ENCODE peak calls at places on chromosomes 12 and 14, in seven cellular contexts. S is K562, F is SK-N-SH, Y is HCT116, Q is HL-60, V is H1, A is transverse colon. D is an unnamed sample.

GRCh38 chr14:56195219-56195618 is 77.0 kb downstream of the PELI2 start:
- DNase-seq in S (no peak), F (no peak), Y (no peak), Q (no peak), V (no peak), A (no peak), D (no peak)

GRCh38 chr12:110266980-110267620 is 13.9 kb upstream of the ATP2A2 start:
- DNase-seq in S (no peak), F (peak), Y (no peak), Q (peak), V (no peak), A (no peak), D (no peak)

GRCh38 chr12:80044694-80045046 is 54.7 kb upstream of the OTOGL start:
- DNase-seq in S (no peak), F (no peak), Y (peak), Q (no peak), V (no peak), A (no peak), D (no peak)

GRCh38 chr12:30573145-30573544 is 122.5 kb downstream of the IPO8 start:
- DNase-seq in S (no peak), F (no peak), Y (no peak), Q (no peak), V (no peak), A (no peak), D (no peak)

GRCh38 chr12:109308534-109309440 is at the start of gene FOXN4:
- DNase-seq in S (no peak), F (peak), Y (no peak), Q (no peak), V (peak), A (no peak), D (peak)

GRCh38 chr12:120686690-120687569 is at the start of gene MLEC:
- DNase-seq in S (peak), F (peak), Y (peak), Q (peak), V (peak), A (peak), D (peak)

GRCh38 chr12:14076538-14076937 is 95.1 kb upstream of the GRIN2B start:
- DNase-seq in S (no peak), F (no peak), Y (no peak), Q (no peak), V (no peak), A (no peak), D (no peak)

GRCh38 chr14:97053941-97054340 is 256.8 kb downstream of the VRK1 start:
- DNase-seq in S (no peak), F (no peak), Y (no peak), Q (no peak), V (no peak), A (no peak), D (no peak)

GRCh38 chr12:104025771-104026170 is 24.2 kb downstream of the GLT8D2 start:
- DNase-seq in S (no peak), F (no peak), Y (no peak), Q (no peak), V (no peak), A (no peak), D (no peak)

GRCh38 chr14:95527392-95528002 is 7.4 kb upstream of the GLRX5 start:
- DNase-seq in S (no peak), F (peak), Y (no peak), Q (peak), V (no peak), A (peak), D (no peak)

GRCh38 chr12:104590002-104590401 is 133.3 kb downstream of the CHST11 start:
- DNase-seq in S (no peak), F (no peak), Y (no peak), Q (no peak), V (no peak), A (no peak), D (no peak)

GRCh38 chr12:74393265-74393664 is 144.4 kb upstream of the ATXN7L3B start:
- DNase-seq in S (no peak), F (no peak), Y (peak), Q (no peak), V (no peak), A (no peak), D (no peak)

DNA sequence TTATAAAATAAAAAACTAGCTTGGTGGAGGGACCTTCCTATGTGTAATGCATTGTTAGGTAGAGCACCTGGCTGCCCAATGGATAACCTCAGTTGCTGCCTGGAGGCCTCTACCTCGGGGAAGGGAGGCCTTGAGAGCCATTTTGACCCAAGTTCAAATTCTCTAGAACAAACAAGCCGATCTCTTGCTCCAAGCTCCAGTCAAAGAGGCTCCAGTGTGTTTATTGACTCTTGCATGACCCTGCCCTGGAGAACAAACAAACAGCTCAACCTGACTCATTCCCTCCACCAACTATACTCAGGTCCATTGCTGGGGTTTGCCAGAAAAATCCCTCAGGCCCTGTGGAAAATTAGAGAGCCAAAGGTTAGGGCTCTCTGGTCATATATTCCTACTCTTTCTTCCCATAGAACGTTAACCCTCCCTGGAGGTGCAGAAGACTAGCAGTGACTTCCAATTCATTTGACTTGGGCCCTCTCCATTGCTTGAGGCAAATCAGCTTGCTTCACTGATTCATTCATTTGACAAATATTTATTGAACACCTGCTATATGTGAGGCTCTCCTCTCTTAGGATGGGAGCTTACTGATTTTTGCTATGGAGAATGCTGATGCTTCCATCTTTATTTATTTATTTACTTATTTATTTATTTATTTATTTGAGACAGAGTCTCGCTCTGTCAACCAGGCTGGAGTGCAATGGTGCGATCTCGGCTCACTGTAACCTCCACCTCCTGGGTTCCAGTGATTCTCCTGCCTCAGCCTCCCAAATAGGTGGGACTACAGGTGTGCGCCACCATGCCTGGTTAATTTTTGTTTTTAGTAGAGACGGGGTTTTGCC is 73.7 kb upstream of the CISTR start:
- DNase-seq in S (no peak), F (no peak), Y (peak), Q (no peak), V (no peak), A (no peak), D (no peak)
- TF ChIP-seq POLR2AphosphoS5 in S (no peak), F (no peak), Y (peak), Q (no peak), V (no peak), A (no peak), D (no peak)

GRCh38 chr12:116360579-116361403 is 83.3 kb upstream of the MED13L start:
- DNase-seq in S (peak), F (no peak), Y (no peak), Q (peak), V (no peak), A (no peak), D (peak)
- H3K27ac ChIP-seq in S (peak), F (no peak), Y (no peak), Q (peak), V (no peak), A (peak), D (no peak)

GRCh38 chr14:36333106-36333505 is 12.7 kb upstream of the MBIP start:
- DNase-seq in S (no peak), F (no peak), Y (no peak), Q (no peak), V (no peak), A (no peak), D (no peak)
- TF ChIP-seq POLR2AphosphoS5 in S (no peak), F (no peak), Y (no peak), Q (no peak), V (no peak), A (no peak), D (no peak)

GRCh38 chr12:49689236-49689635 is 18.0 kb downstream of the FMNL3 start:
- DNase-seq in S (no peak), F (no peak), Y (no peak), Q (no peak), V (no peak), A (no peak), D (no peak)
- H3K27ac ChIP-seq in S (no peak), F (no peak), Y (no peak), Q (no peak), V (no peak), A (no peak), D (no peak)

DNA sequence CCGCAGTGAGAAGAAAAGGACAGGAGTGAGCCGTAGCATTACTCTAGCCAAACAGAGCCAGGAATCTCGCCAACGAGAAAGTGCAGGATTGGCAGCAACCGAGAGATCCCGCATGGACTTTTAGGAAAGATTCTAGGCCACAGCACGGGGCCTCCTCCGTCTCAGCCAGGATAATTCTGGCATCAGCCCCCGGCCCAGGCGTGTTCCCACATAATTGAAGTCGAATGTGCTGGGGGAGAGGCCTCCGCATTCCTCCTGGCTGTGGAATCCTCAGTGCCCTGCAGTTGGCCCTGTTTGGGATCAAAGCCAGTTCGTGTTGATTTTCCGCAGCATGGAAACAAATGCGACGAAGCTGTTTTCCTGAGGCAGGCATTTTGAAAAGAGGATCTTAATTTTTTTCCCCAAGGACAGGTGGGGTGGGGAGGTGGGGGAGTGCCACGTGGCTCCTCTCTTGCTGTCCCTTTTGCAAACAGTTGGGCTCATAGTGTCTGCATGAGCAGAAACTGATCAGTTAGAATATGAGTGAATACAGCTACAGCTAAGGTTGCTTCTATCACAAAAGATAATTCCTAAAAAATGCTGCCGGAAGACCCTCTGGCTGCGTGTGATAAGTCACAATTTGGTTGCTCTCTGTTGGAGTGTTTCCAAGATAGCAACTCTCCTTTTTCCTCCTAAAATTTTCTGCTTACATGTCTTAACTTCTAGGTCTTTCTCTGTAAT is 37.3 kb upstream of the ATXN2 start:
- DNase-seq in S (peak), F (peak), Y (no peak), Q (no peak), V (peak), A (peak), D (peak)
- TF ChIP-seq POLR2AphosphoS5 in S (peak), F (no peak), Y (no peak), Q (no peak), V (no peak), A (no peak), D (no peak)

DNA sequence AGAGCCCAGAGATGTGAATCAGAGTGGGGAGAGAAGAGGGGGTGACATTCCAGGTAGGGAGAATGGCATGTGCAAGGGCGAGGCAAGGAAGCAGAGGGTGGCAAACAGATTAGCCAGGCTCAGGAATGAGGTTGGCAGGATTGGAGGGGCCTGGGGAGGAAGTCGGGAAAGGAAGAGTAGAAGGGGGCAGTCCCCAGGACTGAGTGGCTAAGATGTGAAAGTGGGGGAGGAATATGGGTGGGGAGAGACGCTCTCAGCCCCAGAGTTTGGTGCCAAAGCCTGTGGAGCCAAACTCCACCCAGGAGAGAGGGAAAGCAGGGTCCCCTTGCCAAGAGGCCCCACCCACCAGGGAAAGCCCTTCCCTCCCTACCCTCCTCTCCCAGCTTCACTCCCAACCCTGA is 5.5 kb upstream of the HDAC7 start:
- DNase-seq in S (no peak), F (no peak), Y (no peak), Q (no peak), V (no peak), A (no peak), D (no peak)
- H3K27ac ChIP-seq in S (no peak), F (no peak), Y (peak), Q (no peak), V (no peak), A (peak), D (peak)

DNA sequence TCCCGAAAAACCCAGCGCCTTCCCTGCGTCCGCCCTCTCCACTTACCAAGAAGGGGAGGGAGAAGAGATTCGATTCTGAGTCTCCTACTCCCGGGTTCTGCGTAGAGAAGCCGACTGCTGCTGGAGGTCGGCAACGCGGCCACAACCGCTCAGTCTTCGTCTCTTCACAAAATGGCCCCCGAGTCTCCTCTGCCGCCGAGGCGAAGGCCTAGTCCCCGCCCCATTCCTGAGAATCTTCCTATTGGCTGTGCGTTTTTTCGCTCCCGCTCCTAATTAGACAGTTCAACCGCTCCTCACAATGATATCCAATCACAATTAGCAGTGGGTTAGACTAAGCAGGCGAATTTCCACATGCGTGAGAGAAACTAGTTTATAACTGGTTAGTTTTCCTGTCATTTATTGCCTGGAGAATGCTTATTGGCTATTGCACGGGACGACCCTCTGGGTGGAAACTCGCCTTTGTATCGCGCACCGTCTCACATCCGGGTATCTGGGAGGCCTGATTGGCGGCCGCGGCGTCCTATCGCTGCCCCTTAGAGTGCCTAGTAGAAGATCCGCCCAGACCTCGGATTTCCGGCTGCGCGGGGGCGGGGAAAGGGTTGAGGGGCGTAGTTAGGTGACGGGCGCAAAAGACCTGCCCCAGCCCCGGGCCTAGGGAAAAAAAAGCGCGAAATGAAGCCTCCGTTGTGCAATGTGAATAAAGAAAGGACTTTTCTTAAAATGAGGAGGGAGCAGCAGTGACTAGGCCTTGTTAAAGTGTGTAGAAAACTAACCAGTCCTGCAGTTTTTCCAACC is at the start of gene HNRNPC:
- DNase-seq in S (peak), F (peak), Y (peak), Q (peak), V (peak), A (peak), D (peak)
- TF ChIP-seq POLR2AphosphoS5 in S (peak), F (peak), Y (peak), Q (peak), V (peak), A (peak), D (peak)

GRCh38 chr14:85534435-85534834 is 4.5 kb downstream of the FLRT2 start:
- DNase-seq in S (no peak), F (no peak), Y (no peak), Q (no peak), V (no peak), A (no peak), D (no peak)
- H3K27ac ChIP-seq in S (no peak), F (no peak), Y (no peak), Q (no peak), V (no peak), A (peak), D (no peak)

GRCh38 chr12:46205293-46205692 is 63.5 kb downstream of the SLC38A1 start:
- DNase-seq in S (no peak), F (no peak), Y (no peak), Q (no peak), V (no peak), A (no peak), D (no peak)

GRCh38 chr12:46208370-46208769 is 60.5 kb downstream of the SLC38A1 start:
- DNase-seq in S (no peak), F (no peak), Y (no peak), Q (no peak), V (no peak), A (no peak), D (no peak)

GRCh38 chr12:46209165-46209564 is 59.7 kb downstream of the SLC38A1 start:
- DNase-seq in S (no peak), F (no peak), Y (no peak), Q (no peak), V (no peak), A (no peak), D (no peak)

GRCh38 chr12:46206471-46206870 is 62.4 kb downstream of the SLC38A1 start:
- DNase-seq in S (no peak), F (no peak), Y (no peak), Q (no peak), V (no peak), A (no peak), D (no peak)

GRCh38 chr12:46207644-46208043 is 61.2 kb downstream of the SLC38A1 start:
- DNase-seq in S (no peak), F (no peak), Y (no peak), Q (no peak), V (no peak), A (no peak), D (no peak)
- TF ChIP-seq POLR2AphosphoS5 in S (no peak), F (no peak), Y (no peak), Q (no peak), V (no peak), A (no peak), D (no peak)

GRCh38 chr12:4814485-4814884 is 94.3 kb downstream of the GALNT8 start:
- DNase-seq in S (no peak), F (no peak), Y (no peak), Q (no peak), V (no peak), A (no peak), D (no peak)

GRCh38 chr12:4810219-4810671 is 90.0 kb downstream of the GALNT8 start:
- DNase-seq in S (no peak), F (no peak), Y (no peak), Q (no peak), V (peak), A (no peak), D (peak)

GRCh38 chr12:4816776-4817530 is 92.8 kb upstream of the KCNA1 start:
- DNase-seq in S (no peak), F (no peak), Y (no peak), Q (no peak), V (no peak), A (no peak), D (no peak)

GRCh38 chr12:4812621-4813327 is 92.6 kb downstream of the GALNT8 start:
- DNase-seq in S (no peak), F (no peak), Y (no peak), Q (peak), V (no peak), A (no peak), D (no peak)

DNA sequence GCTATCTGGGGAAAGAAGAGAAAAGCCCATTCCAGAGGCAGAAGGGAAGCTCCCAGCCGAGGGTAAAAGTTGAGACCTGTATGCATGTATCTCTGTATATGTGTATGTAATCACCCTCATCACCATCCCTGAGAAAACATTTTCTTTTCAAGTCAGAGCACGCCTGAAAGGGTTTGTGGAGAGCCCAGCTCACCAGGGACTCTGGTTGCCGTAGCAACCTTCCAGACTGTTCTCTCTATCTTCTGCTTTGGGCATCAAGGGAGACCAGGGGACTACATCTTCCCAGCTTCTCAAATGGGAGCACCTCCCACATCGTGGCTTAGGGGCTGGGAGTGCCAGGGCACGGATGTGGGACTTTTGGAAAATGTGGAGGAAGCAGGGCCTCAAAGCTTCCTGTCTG is 93.5 kb downstream of the GALNT8 start:
- DNase-seq in S (no peak), F (no peak), Y (no peak), Q (no peak), V (no peak), A (no peak), D (no peak)
- H3K27ac ChIP-seq in S (no peak), F (no peak), Y (no peak), Q (no peak), V (no peak), A (no peak), D (no peak)

D was measured in upper lobe of left lung.